ENCODE peak calls at places on chromosomes 6 and 20, in four cellular contexts. L, N, B and C are unnamed samples.

GRCh38 chr6:143940011-143940597 is 68.0 kb downstream of the PLAGL1 start:
- DNase-seq in B (no peak), N (peak), L (no peak), C (peak)

GRCh38 chr6:162387723-162388382 is 339.7 kb downstream of the PRKN start:
- DNase-seq in B (no peak), N (no peak), L (no peak), C (no peak)

GRCh38 chr6:169169375-169169774 is 84.3 kb downstream of the THBS2 start:
- DNase-seq in N (no peak), B (no peak), L (peak), C (peak)

GRCh38 chr6:168837231-168837903 is 396.4 kb downstream of the SMOC2 start:
- DNase-seq in L (no peak), N (no peak), B (no peak), C (no peak)

GRCh38 chr6:137791281-137792159 is 75.5 kb upstream of the TNFAIP3 start:
- DNase-seq in N (no peak), L (no peak), B (no peak), C (no peak)

GRCh38 chr20:36717657-36718056 is 28.2 kb downstream of the NDRG3 start:
- DNase-seq in N (peak), B (no peak), L (no peak), C (peak)

GRCh38 chr6:105546748-105547147 is 143.9 kb upstream of the PREP start:
- DNase-seq in B (no peak), N (no peak), L (no peak), C (no peak)

GRCh38 chr6:143901885-143902708 is 37.8 kb downstream of the ZC2HC1B start:
- DNase-seq in B (peak), N (peak), L (peak), C (peak)

GRCh38 chr6:48016027-48016755 is 94.8 kb downstream of the PTCHD4 start:
- DNase-seq in N (no peak), B (no peak), L (no peak), C (no peak)

GRCh38 chr6:33875141-33875581 is 71.4 kb upstream of the MLN start:
- DNase-seq in N (no peak), B (no peak), L (no peak), C (peak)

GRCh38 chr6:56814308-56814707 is 140.6 kb upstream of the BEND6 start:
- DNase-seq in B (no peak), N (no peak), L (no peak), C (peak)

DNA sequence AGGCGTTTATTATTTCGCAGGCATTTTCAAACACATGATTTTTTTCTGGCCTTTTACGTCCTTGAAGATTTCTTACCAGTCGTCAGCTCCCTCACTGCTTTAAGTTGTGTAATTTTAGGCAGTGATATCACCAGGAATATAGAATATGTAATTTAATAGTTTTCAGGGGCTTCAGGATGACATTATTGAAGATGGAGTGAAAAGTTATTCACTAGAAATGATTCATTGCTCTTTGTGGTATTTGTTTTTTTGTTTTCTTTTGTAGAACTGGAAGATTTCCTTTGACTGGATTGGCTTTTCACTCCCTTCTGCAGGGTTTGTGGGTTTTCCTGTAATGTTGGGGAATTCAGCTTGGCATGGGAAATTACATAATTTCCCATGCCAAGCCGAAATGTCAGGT is 2.0 kb downstream of the LRRC1 start:
- DNase-seq in B (no peak), N (peak), L (no peak), C (peak)
- H3K4me3 ChIP-seq in B (peak), N (peak), L (peak), C (no peak)

GRCh38 chr6:70377372-70377771 is 35.9 kb upstream of the FAM135A start:
- DNase-seq in B (no peak), N (no peak), L (no peak), C (no peak)

GRCh38 chr6:70375166-70375565 is 38.1 kb upstream of the FAM135A start:
- DNase-seq in N (peak), B (no peak), L (no peak), C (peak)

GRCh38 chr6:70379473-70380013 is 33.8 kb upstream of the FAM135A start:
- DNase-seq in N (no peak), L (no peak), B (no peak), C (no peak)

GRCh38 chr6:70376628-70377027 is 36.7 kb upstream of the FAM135A start:
- DNase-seq in B (no peak), L (no peak), N (no peak), C (no peak)

DNA sequence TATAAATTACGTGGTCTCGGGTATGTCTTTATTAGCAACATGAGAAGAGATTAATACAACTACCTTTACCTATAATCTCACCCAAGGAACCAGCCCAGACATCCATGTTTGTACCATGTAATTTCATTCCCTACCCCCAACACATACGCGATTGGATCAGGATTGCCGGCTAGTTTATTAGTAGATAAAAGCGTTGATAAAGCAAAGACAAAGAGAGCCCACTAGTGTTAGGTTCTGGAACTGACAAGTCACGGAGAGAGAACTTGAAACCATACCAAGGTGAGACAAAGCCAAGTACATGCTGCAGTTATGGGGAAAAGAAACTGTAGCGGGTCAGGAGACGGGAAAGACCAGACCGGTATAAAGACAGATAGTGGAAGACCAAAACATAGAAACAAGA is 37.4 kb upstream of the FAM135A start:
- DNase-seq in L (no peak), B (no peak), N (peak), C (no peak)
- TF ChIP-seq CTCF in L (no peak), B (peak), N (peak), C (peak)

GRCh38 chr6:115004204-115004603 is 661.4 kb upstream of the HS3ST5 start:
- DNase-seq in L (no peak), N (no peak), B (no peak), C (no peak)

GRCh38 chr6:115004982-115005381 is 662.2 kb upstream of the HS3ST5 start:
- DNase-seq in N (no peak), L (no peak), B (no peak), C (no peak)

GRCh38 chr6:114998492-114998891 is 655.7 kb upstream of the HS3ST5 start:
- DNase-seq in L (no peak), N (no peak), B (no peak), C (no peak)

GRCh38 chr6:115000736-115001135 is 657.9 kb upstream of the HS3ST5 start:
- DNase-seq in L (no peak), B (no peak), N (no peak), C (no peak)

DNA sequence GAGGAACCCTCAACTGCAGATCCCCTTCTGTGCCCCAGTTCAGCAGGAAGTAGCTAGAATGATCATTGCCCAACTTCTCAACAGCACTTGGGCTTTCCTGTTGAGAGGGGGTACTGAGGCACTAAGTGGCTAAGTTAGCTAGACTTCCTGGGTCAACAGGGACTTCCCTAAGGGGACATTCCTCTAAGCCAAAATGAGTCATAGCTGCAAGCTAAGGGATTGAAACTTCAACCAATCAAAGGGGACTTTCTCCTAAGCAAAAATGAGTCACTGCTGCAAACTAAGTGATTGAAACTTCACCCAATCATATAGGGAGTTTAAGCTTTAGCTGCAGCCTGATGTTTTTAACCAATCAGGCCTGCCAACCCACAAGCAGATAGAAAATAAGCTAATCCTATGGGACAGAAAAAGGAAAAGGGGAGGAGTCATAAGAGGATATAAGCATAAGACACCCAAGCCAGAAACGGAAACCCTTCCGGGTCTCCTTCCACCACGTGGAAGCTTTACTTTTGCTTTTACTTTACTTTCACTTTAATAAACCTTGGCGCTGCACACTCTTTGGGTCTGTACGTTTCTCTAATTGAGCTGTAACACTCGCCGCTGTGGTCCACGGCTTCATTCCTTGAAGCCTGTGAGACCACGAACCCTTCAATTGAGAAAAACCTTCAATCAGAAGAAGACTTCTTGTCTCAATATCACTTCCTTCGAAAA is 659.1 kb upstream of the HS3ST5 start:
- DNase-seq in B (no peak), L (no peak), N (no peak), C (no peak)
- H3K4me3 ChIP-seq in B (no peak), L (no peak), N (no peak), C (no peak)

GRCh38 chr6:50259903-50260302 is 210.2 kb upstream of the DEFB112 start:
- DNase-seq in N (no peak), B (no peak), L (no peak), C (no peak)

GRCh38 chr6:50270427-50270826 is 220.7 kb upstream of the DEFB112 start:
- DNase-seq in N (no peak), B (no peak), L (no peak), C (no peak)

GRCh38 chr6:50264995-50265571 is 215.4 kb upstream of the DEFB112 start:
- DNase-seq in L (no peak), B (no peak), N (no peak), C (no peak)
- TF ChIP-seq CTCF in L (no peak), B (peak), N (no peak), C (peak)

DNA sequence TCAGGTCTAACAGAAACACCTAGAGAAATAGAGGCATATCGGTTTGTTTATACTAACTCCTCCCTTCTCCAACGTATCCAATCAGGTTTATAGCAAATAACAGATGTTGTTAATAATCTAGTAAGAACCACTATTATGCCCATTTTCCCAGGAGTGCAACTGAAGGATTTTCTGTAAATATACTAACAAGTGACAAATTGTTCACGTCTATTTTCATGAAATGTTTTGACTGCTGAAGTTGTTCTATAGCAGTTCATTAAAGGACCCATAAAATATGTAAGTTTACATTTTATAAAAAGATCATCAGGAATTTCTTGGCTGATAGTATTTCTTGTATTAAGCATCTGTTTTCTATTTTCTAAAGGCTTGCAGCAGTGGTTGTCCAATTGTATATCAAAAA is 301.5 kb upstream of the TCF21 start:
- DNase-seq in L (no peak), N (no peak), B (no peak), C (no peak)
- H3K4me3 ChIP-seq in L (no peak), N (no peak), B (no peak), C (no peak)

GRCh38 chr20:46324960-46325703 is 16.8 kb upstream of the CDH22 start:
- DNase-seq in B (no peak), N (peak), L (no peak), C (peak)
- TF ChIP-seq CTCF in B (peak), N (peak), L (no peak), C (peak)

GRCh38 chr6:120010075-120010474 is 660.5 kb upstream of the MAN1A1 start:
- DNase-seq in B (no peak), N (no peak), L (no peak), C (no peak)

GRCh38 chr6:120005292-120005976 is 655.9 kb upstream of the MAN1A1 start:
- DNase-seq in N (no peak), B (no peak), L (no peak), C (peak)
- H3K4me3 ChIP-seq in N (no peak), B (no peak), L (no peak), C (no peak)